ENCODE peak calls at places on chromosomes 16 and 17, in seven cellular contexts. S is SJSA1; Q is Caki2; K is progenitor cell of endocrine pancreas; W is fibroblast of pulmonary artery; B is hepatic stellate cell; H is activated CD8-positive, alpha-beta memory T cell treated with anti-CD3 and anti-CD28 coated beads for 1 hour. N is an unnamed sample.

GRCh38 chr16:2597560-2597902 is 59.7 kb downstream of the PDPK1 start:
- DNase-seq in Q (no peak), S (no peak), H (no peak), K (no peak), W (no peak), B (no peak), N (no peak)

GRCh38 chr17:72031219-72031906 is 89.5 kb upstream of the SOX9 start:
- DNase-seq in W (no peak), B (no peak), Q (no peak), K (no peak), S (no peak), H (no peak), N (no peak)

GRCh38 chr16:56481468-56482112 is 30.2 kb downstream of the OGFOD1 start:
- DNase-seq in H (no peak), S (no peak), B (no peak), Q (peak; percentile 11), W (no peak), K (no peak), N (no peak)

GRCh38 chr16:10552998-10553491 is 27.4 kb downstream of the EMP2 start:
- DNase-seq in H (no peak), Q (no peak), K (no peak), S (no peak), B (no peak), W (no peak), N (peak; percentile 83)

GRCh38 chr17:82648761-82649474 is 674 bp upstream of the WDR45B start:
- DNase-seq in Q (peak; percentile 39), H (no peak), B (peak; percentile 53), W (no peak), S (peak; percentile 65), K (peak; percentile 31), N (peak; percentile 86)

GRCh38 chr16:79328327-79329162 is 272.0 kb downstream of the MAF start:
- DNase-seq in S (no peak), K (no peak), H (no peak), B (no peak), W (no peak), Q (no peak), N (no peak)

GRCh38 chr17:16888413-16889087 is 83.4 kb downstream of the TNFRSF13B start:
- DNase-seq in Q (no peak), B (no peak), K (no peak), W (no peak), S (no peak), H (no peak), N (no peak)

GRCh38 chr17:142102-142661 is 4.8 kb downstream of the SCGB1C2 start:
- DNase-seq in S (peak; percentile 35), W (peak; percentile 11), K (peak; percentile 7), B (peak; percentile 43), Q (peak; percentile 94), H (no peak), N (no peak)

GRCh38 chr16:84823926-84824325 is 4.1 kb downstream of the CRISPLD2 start:
- DNase-seq in Q (no peak), B (no peak), S (no peak), H (no peak), K (no peak), W (no peak), N (no peak)

GRCh38 chr16:30740364-30741251 is 7.6 kb upstream of the PHKG2 start:
- DNase-seq in B (peak; percentile 86), K (no peak), Q (peak; percentile 93), S (peak; percentile 67), H (no peak), W (peak; percentile 76), N (peak; percentile 91)

GRCh38 chr16:22001591-22001990 is 675 bp upstream of the PDZD9 start:
- DNase-seq in W (peak; percentile 76), H (no peak), B (peak; percentile 70), S (no peak), Q (no peak), K (no peak), N (no peak)

GRCh38 chr16:67801889-67802288 is 4.5 kb downstream of the RANBP10 start:
- DNase-seq in B (no peak), H (no peak), Q (no peak), W (no peak), S (no peak), K (no peak), N (no peak)

GRCh38 chr17:77723909-77724875 is 234.3 kb upstream of the TNRC6C start:
- DNase-seq in B (no peak), H (no peak), S (peak; percentile 41), W (no peak), Q (no peak), K (no peak), N (peak; percentile 30)

GRCh38 chr17:34756670-34757021 is 177.3 kb downstream of the TMEM132E start:
- DNase-seq in K (no peak), S (no peak), B (peak; percentile 14), H (no peak), Q (no peak), W (no peak), N (no peak)

GRCh38 chr17:81261096-81261495 is 22.0 kb downstream of the NDUFAF8 start:
- DNase-seq in S (no peak), B (no peak), Q (no peak), W (no peak), K (no peak), H (no peak), N (no peak)

GRCh38 chr16:8962393-8963009 is 1.2 kb downstream of the USP7 start:
- DNase-seq in S (no peak), H (no peak), B (no peak), Q (peak; percentile 33), W (no peak), K (no peak), N (no peak)

GRCh38 chr16:70659953-70660671 is 13.8 kb downstream of the IL34 start:
- DNase-seq in B (no peak), H (no peak), K (no peak), W (no peak), Q (no peak), S (no peak), N (no peak)

GRCh38 chr17:34562387-34562786 is 17.0 kb upstream of the TMEM132E start:
- DNase-seq in H (no peak), K (no peak), W (no peak), Q (no peak), B (no peak), S (no peak), N (no peak)

GRCh38 chr16:71693168-71693567 is 31.3 kb downstream of the PHLPP2 start:
- DNase-seq in Q (no peak), W (no peak), S (no peak), B (no peak), K (no peak), H (no peak), N (no peak)

GRCh38 chr16:59880626-59881025 is 1146.5 kb upstream of the GOT2 start:
- DNase-seq in S (no peak), B (no peak), K (no peak), Q (peak; percentile 10), H (no peak), W (no peak), N (no peak)

GRCh38 chr16:3183445-3184139 is 4.4 kb upstream of the OR1F1 start:
- DNase-seq in H (no peak), S (no peak), Q (no peak), K (no peak), B (no peak), W (no peak), N (no peak)

GRCh38 chr17:64200080-64201042 is 62.7 kb downstream of the TEX2 start:
- DNase-seq in H (no peak), W (peak; percentile 47), B (no peak), S (no peak), Q (no peak), K (no peak), N (no peak)

GRCh38 chr16:58948244-58948643 is 214.1 kb upstream of the GOT2 start:
- DNase-seq in S (no peak), K (no peak), W (no peak), Q (no peak), H (no peak), B (no peak), N (no peak)

GRCh38 chr17:65145743-65146142 is 8.6 kb downstream of the RGS9 start:
- DNase-seq in S (no peak), W (no peak), H (no peak), Q (no peak), K (no peak), B (no peak), N (no peak)

GRCh38 chr16:10828851-10829331 is 10.3 kb upstream of the TVP23A start:
- DNase-seq in B (peak; percentile 30), H (no peak), S (no peak), W (peak; percentile 97), K (no peak), Q (no peak), N (peak; percentile 99)

GRCh38 chr16:29645699-29646187 is 17.3 kb upstream of the SPN start:
- DNase-seq in W (peak; percentile 25), K (no peak), S (no peak), B (no peak), H (no peak), Q (peak; percentile 43), N (no peak)

GRCh38 chr16:5325932-5326331 is 228.3 kb upstream of the EEF2KMT start:
- DNase-seq in B (no peak), Q (no peak), K (no peak), S (no peak), H (no peak), W (no peak), N (no peak)

GRCh38 chr16:4376126-4376819 is 4.6 kb downstream of the VASN start:
- DNase-seq in H (no peak), K (no peak), Q (no peak), W (peak; percentile 86), S (peak; percentile 93), B (peak; percentile 82), N (peak; percentile 98)

GRCh38 chr17:59893617-59894100 is 738 bp downstream of the RPS6KB1 start:
- DNase-seq in K (no peak), W (peak; percentile 13), H (no peak), B (peak; percentile 17), S (no peak), Q (peak; percentile 43), N (no peak)

GRCh38 chr16:88412766-88413165 is 30.0 kb downstream of the ZNF469 start:
- DNase-seq in K (no peak), S (no peak), H (no peak), B (no peak), W (no peak), Q (no peak), N (no peak)

N was measured in right cardiac atrium.